ENCODE peak calls at places on chromosomes 6 and 20, in eight cellular contexts. One of them, this sample, is unnamed.

GRCh38 chr20:37846573-37846972 is 56.4 kb upstream of the VSTM2L start:
- DNase-seq in lung: no peak
- DNase-seq in stomach: no peak
- DNase-seq in H54: no peak
- DNase-seq in stimulated activated CD8-positive, alpha-beta memory T cell treated with anti-CD3 and anti-CD28 coated beads, Interleukin-7, amount 100 ng/mL, for 1 hour: no peak
- DNase-seq in neural progenitor cell: peak
- DNase-seq in activated CD4-positive, alpha-beta T cell treated with anti-CD3 and anti-CD28 coated beads, Interleukin-2, amount 50 U/mL, for 48 hours: no peak
- DNase-seq in cardiac fibroblast: no peak
- DNase-seq in this sample: no peak

GRCh38 chr6:446418-447366 is 55.1 kb downstream of the IRF4 start:
- DNase-seq in lung: no peak
- DNase-seq in stomach: no peak
- DNase-seq in H54: no peak
- DNase-seq in stimulated activated CD8-positive, alpha-beta memory T cell treated with anti-CD3 and anti-CD28 coated beads, Interleukin-7, amount 100 ng/mL, for 1 hour: peak
- DNase-seq in neural progenitor cell: no peak
- DNase-seq in activated CD4-positive, alpha-beta T cell treated with anti-CD3 and anti-CD28 coated beads, Interleukin-2, amount 50 U/mL, for 48 hours: peak
- DNase-seq in cardiac fibroblast: no peak
- DNase-seq in this sample: peak

GRCh38 chr6:107707346-107708270 is 116.5 kb downstream of the SCML4 start:
- DNase-seq in lung: no peak
- DNase-seq in stomach: no peak
- DNase-seq in H54: no peak
- DNase-seq in stimulated activated CD8-positive, alpha-beta memory T cell treated with anti-CD3 and anti-CD28 coated beads, Interleukin-7, amount 100 ng/mL, for 1 hour: no peak
- DNase-seq in neural progenitor cell: no peak
- DNase-seq in activated CD4-positive, alpha-beta T cell treated with anti-CD3 and anti-CD28 coated beads, Interleukin-2, amount 50 U/mL, for 48 hours: no peak
- DNase-seq in cardiac fibroblast: no peak
- DNase-seq in this sample: no peak

GRCh38 chr20:51412991-51413471 is 129.5 kb downstream of the NFATC2 start:
- DNase-seq in lung: no peak
- DNase-seq in stomach: no peak
- DNase-seq in H54: no peak
- DNase-seq in stimulated activated CD8-positive, alpha-beta memory T cell treated with anti-CD3 and anti-CD28 coated beads, Interleukin-7, amount 100 ng/mL, for 1 hour: no peak
- DNase-seq in neural progenitor cell: no peak
- DNase-seq in activated CD4-positive, alpha-beta T cell treated with anti-CD3 and anti-CD28 coated beads, Interleukin-2, amount 50 U/mL, for 48 hours: no peak
- DNase-seq in cardiac fibroblast: peak
- DNase-seq in this sample: no peak

GRCh38 chr20:58970146-58970545 is 10.9 kb upstream of the NELFCD start:
- DNase-seq in lung: no peak
- DNase-seq in stomach: no peak
- DNase-seq in H54: no peak
- DNase-seq in stimulated activated CD8-positive, alpha-beta memory T cell treated with anti-CD3 and anti-CD28 coated beads, Interleukin-7, amount 100 ng/mL, for 1 hour: no peak
- DNase-seq in neural progenitor cell: no peak
- DNase-seq in activated CD4-positive, alpha-beta T cell treated with anti-CD3 and anti-CD28 coated beads, Interleukin-2, amount 50 U/mL, for 48 hours: no peak
- DNase-seq in cardiac fibroblast: no peak
- DNase-seq in this sample: no peak

GRCh38 chr6:169959129-169960002 is 207.9 kb downstream of the ERMARD start:
- DNase-seq in lung: no peak
- DNase-seq in stomach: peak
- DNase-seq in H54: no peak
- DNase-seq in stimulated activated CD8-positive, alpha-beta memory T cell treated with anti-CD3 and anti-CD28 coated beads, Interleukin-7, amount 100 ng/mL, for 1 hour: peak
- DNase-seq in neural progenitor cell: no peak
- DNase-seq in activated CD4-positive, alpha-beta T cell treated with anti-CD3 and anti-CD28 coated beads, Interleukin-2, amount 50 U/mL, for 48 hours: peak
- DNase-seq in cardiac fibroblast: no peak
- DNase-seq in this sample: peak

GRCh38 chr20:38473353-38473795 is 731 bp downstream of the RALGAPB start:
- DNase-seq in lung: no peak
- DNase-seq in stomach: peak
- DNase-seq in H54: no peak
- DNase-seq in stimulated activated CD8-positive, alpha-beta memory T cell treated with anti-CD3 and anti-CD28 coated beads, Interleukin-7, amount 100 ng/mL, for 1 hour: no peak
- DNase-seq in neural progenitor cell: peak
- DNase-seq in activated CD4-positive, alpha-beta T cell treated with anti-CD3 and anti-CD28 coated beads, Interleukin-2, amount 50 U/mL, for 48 hours: no peak
- DNase-seq in cardiac fibroblast: peak
- DNase-seq in this sample: no peak

GRCh38 chr6:150297327-150298028 is 71.3 kb upstream of the IYD start:
- DNase-seq in lung: no peak
- DNase-seq in stomach: no peak
- DNase-seq in H54: no peak
- DNase-seq in stimulated activated CD8-positive, alpha-beta memory T cell treated with anti-CD3 and anti-CD28 coated beads, Interleukin-7, amount 100 ng/mL, for 1 hour: no peak
- DNase-seq in neural progenitor cell: no peak
- DNase-seq in activated CD4-positive, alpha-beta T cell treated with anti-CD3 and anti-CD28 coated beads, Interleukin-2, amount 50 U/mL, for 48 hours: no peak
- DNase-seq in cardiac fibroblast: peak
- DNase-seq in this sample: no peak

GRCh38 chr20:25296094-25297093 is 48.5 kb downstream of the PYGB start:
- DNase-seq in lung: no peak
- DNase-seq in stomach: no peak
- DNase-seq in H54: peak
- DNase-seq in stimulated activated CD8-positive, alpha-beta memory T cell treated with anti-CD3 and anti-CD28 coated beads, Interleukin-7, amount 100 ng/mL, for 1 hour: no peak
- DNase-seq in neural progenitor cell: peak
- DNase-seq in activated CD4-positive, alpha-beta T cell treated with anti-CD3 and anti-CD28 coated beads, Interleukin-2, amount 50 U/mL, for 48 hours: peak
- DNase-seq in cardiac fibroblast: peak
- DNase-seq in this sample: peak

GRCh38 chr20:22861231-22861980 is 173.7 kb upstream of the SSTR4 start:
- DNase-seq in lung: no peak
- DNase-seq in stomach: no peak
- DNase-seq in H54: no peak
- DNase-seq in stimulated activated CD8-positive, alpha-beta memory T cell treated with anti-CD3 and anti-CD28 coated beads, Interleukin-7, amount 100 ng/mL, for 1 hour: no peak
- DNase-seq in neural progenitor cell: no peak
- DNase-seq in activated CD4-positive, alpha-beta T cell treated with anti-CD3 and anti-CD28 coated beads, Interleukin-2, amount 50 U/mL, for 48 hours: no peak
- DNase-seq in cardiac fibroblast: no peak
- DNase-seq in this sample: no peak

GRCh38 chr6:98808522-98809210 is 25.7 kb upstream of the POU3F2 start:
- DNase-seq in lung: no peak
- DNase-seq in stomach: no peak
- DNase-seq in H54: no peak
- DNase-seq in stimulated activated CD8-positive, alpha-beta memory T cell treated with anti-CD3 and anti-CD28 coated beads, Interleukin-7, amount 100 ng/mL, for 1 hour: no peak
- DNase-seq in neural progenitor cell: no peak
- DNase-seq in activated CD4-positive, alpha-beta T cell treated with anti-CD3 and anti-CD28 coated beads, Interleukin-2, amount 50 U/mL, for 48 hours: no peak
- DNase-seq in cardiac fibroblast: peak
- DNase-seq in this sample: no peak

GRCh38 chr6:169387809-169388383 is 134.2 kb upstream of the THBS2 start:
- DNase-seq in lung: no peak
- DNase-seq in stomach: no peak
- DNase-seq in H54: no peak
- DNase-seq in stimulated activated CD8-positive, alpha-beta memory T cell treated with anti-CD3 and anti-CD28 coated beads, Interleukin-7, amount 100 ng/mL, for 1 hour: no peak
- DNase-seq in neural progenitor cell: no peak
- DNase-seq in activated CD4-positive, alpha-beta T cell treated with anti-CD3 and anti-CD28 coated beads, Interleukin-2, amount 50 U/mL, for 48 hours: no peak
- DNase-seq in cardiac fibroblast: no peak
- DNase-seq in this sample: no peak

GRCh38 chr6:116385911-116386310 is 15.2 kb downstream of the DSE start:
- DNase-seq in lung: no peak
- DNase-seq in stomach: no peak
- DNase-seq in H54: no peak
- DNase-seq in stimulated activated CD8-positive, alpha-beta memory T cell treated with anti-CD3 and anti-CD28 coated beads, Interleukin-7, amount 100 ng/mL, for 1 hour: no peak
- DNase-seq in neural progenitor cell: no peak
- DNase-seq in activated CD4-positive, alpha-beta T cell treated with anti-CD3 and anti-CD28 coated beads, Interleukin-2, amount 50 U/mL, for 48 hours: no peak
- DNase-seq in cardiac fibroblast: no peak
- DNase-seq in this sample: no peak

GRCh38 chr20:22232923-22233322 is 351.4 kb downstream of the FOXA2 start:
- DNase-seq in lung: no peak
- DNase-seq in stomach: no peak
- DNase-seq in H54: no peak
- DNase-seq in stimulated activated CD8-positive, alpha-beta memory T cell treated with anti-CD3 and anti-CD28 coated beads, Interleukin-7, amount 100 ng/mL, for 1 hour: no peak
- DNase-seq in neural progenitor cell: no peak
- DNase-seq in activated CD4-positive, alpha-beta T cell treated with anti-CD3 and anti-CD28 coated beads, Interleukin-2, amount 50 U/mL, for 48 hours: no peak
- DNase-seq in cardiac fibroblast: no peak
- DNase-seq in this sample: no peak

GRCh38 chr6:158467923-158468322 is 92.0 kb upstream of the TMEM181 start:
- DNase-seq in lung: no peak
- DNase-seq in stomach: peak
- DNase-seq in H54: no peak
- DNase-seq in stimulated activated CD8-positive, alpha-beta memory T cell treated with anti-CD3 and anti-CD28 coated beads, Interleukin-7, amount 100 ng/mL, for 1 hour: no peak
- DNase-seq in neural progenitor cell: peak
- DNase-seq in activated CD4-positive, alpha-beta T cell treated with anti-CD3 and anti-CD28 coated beads, Interleukin-2, amount 50 U/mL, for 48 hours: no peak
- DNase-seq in cardiac fibroblast: no peak
- DNase-seq in this sample: no peak

GRCh38 chr20:49490689-49491088 is 8.2 kb upstream of the KCNB1 start:
- DNase-seq in lung: no peak
- DNase-seq in stomach: no peak
- DNase-seq in H54: no peak
- DNase-seq in stimulated activated CD8-positive, alpha-beta memory T cell treated with anti-CD3 and anti-CD28 coated beads, Interleukin-7, amount 100 ng/mL, for 1 hour: no peak
- DNase-seq in neural progenitor cell: no peak
- DNase-seq in activated CD4-positive, alpha-beta T cell treated with anti-CD3 and anti-CD28 coated beads, Interleukin-2, amount 50 U/mL, for 48 hours: no peak
- DNase-seq in cardiac fibroblast: no peak
- DNase-seq in this sample: no peak

GRCh38 chr6:85923013-85923430 is 280.3 kb upstream of the SYNCRIP start:
- DNase-seq in lung: no peak
- DNase-seq in stomach: no peak
- DNase-seq in H54: peak
- DNase-seq in stimulated activated CD8-positive, alpha-beta memory T cell treated with anti-CD3 and anti-CD28 coated beads, Interleukin-7, amount 100 ng/mL, for 1 hour: no peak
- DNase-seq in neural progenitor cell: peak
- DNase-seq in activated CD4-positive, alpha-beta T cell treated with anti-CD3 and anti-CD28 coated beads, Interleukin-2, amount 50 U/mL, for 48 hours: no peak
- DNase-seq in cardiac fibroblast: peak
- DNase-seq in this sample: no peak

GRCh38 chr20:45445805-45446562 is 23.6 kb upstream of the WFDC2 start:
- DNase-seq in lung: no peak
- DNase-seq in stomach: no peak
- DNase-seq in H54: peak
- DNase-seq in stimulated activated CD8-positive, alpha-beta memory T cell treated with anti-CD3 and anti-CD28 coated beads, Interleukin-7, amount 100 ng/mL, for 1 hour: no peak
- DNase-seq in neural progenitor cell: peak
- DNase-seq in activated CD4-positive, alpha-beta T cell treated with anti-CD3 and anti-CD28 coated beads, Interleukin-2, amount 50 U/mL, for 48 hours: peak
- DNase-seq in cardiac fibroblast: peak
- DNase-seq in this sample: peak

GRCh38 chr6:45786243-45786795 is 229.3 kb downstream of the CLIC5 start:
- DNase-seq in lung: no peak
- DNase-seq in stomach: no peak
- DNase-seq in H54: no peak
- DNase-seq in stimulated activated CD8-positive, alpha-beta memory T cell treated with anti-CD3 and anti-CD28 coated beads, Interleukin-7, amount 100 ng/mL, for 1 hour: no peak
- DNase-seq in neural progenitor cell: peak
- DNase-seq in activated CD4-positive, alpha-beta T cell treated with anti-CD3 and anti-CD28 coated beads, Interleukin-2, amount 50 U/mL, for 48 hours: no peak
- DNase-seq in cardiac fibroblast: no peak
- DNase-seq in this sample: no peak

GRCh38 chr6:168290095-168290494 is 29.5 kb downstream of the DACT2 start:
- DNase-seq in lung: no peak
- DNase-seq in stomach: no peak
- DNase-seq in H54: no peak
- DNase-seq in stimulated activated CD8-positive, alpha-beta memory T cell treated with anti-CD3 and anti-CD28 coated beads, Interleukin-7, amount 100 ng/mL, for 1 hour: no peak
- DNase-seq in neural progenitor cell: no peak
- DNase-seq in activated CD4-positive, alpha-beta T cell treated with anti-CD3 and anti-CD28 coated beads, Interleukin-2, amount 50 U/mL, for 48 hours: no peak
- DNase-seq in cardiac fibroblast: no peak
- DNase-seq in this sample: no peak

GRCh38 chr6:129105035-129105434 is 222.1 kb downstream of the LAMA2 start:
- DNase-seq in lung: no peak
- DNase-seq in stomach: no peak
- DNase-seq in H54: no peak
- DNase-seq in stimulated activated CD8-positive, alpha-beta memory T cell treated with anti-CD3 and anti-CD28 coated beads, Interleukin-7, amount 100 ng/mL, for 1 hour: no peak
- DNase-seq in neural progenitor cell: peak
- DNase-seq in activated CD4-positive, alpha-beta T cell treated with anti-CD3 and anti-CD28 coated beads, Interleukin-2, amount 50 U/mL, for 48 hours: no peak
- DNase-seq in cardiac fibroblast: peak
- DNase-seq in this sample: no peak

GRCh38 chr6:85394853-85395538 is 54.9 kb upstream of the NT5E start:
- DNase-seq in lung: peak
- DNase-seq in stomach: no peak
- DNase-seq in H54: no peak
- DNase-seq in stimulated activated CD8-positive, alpha-beta memory T cell treated with anti-CD3 and anti-CD28 coated beads, Interleukin-7, amount 100 ng/mL, for 1 hour: no peak
- DNase-seq in neural progenitor cell: no peak
- DNase-seq in activated CD4-positive, alpha-beta T cell treated with anti-CD3 and anti-CD28 coated beads, Interleukin-2, amount 50 U/mL, for 48 hours: no peak
- DNase-seq in cardiac fibroblast: peak
- DNase-seq in this sample: no peak

GRCh38 chr6:2818593-2818992 is 23.1 kb downstream of the SERPINB1 start:
- DNase-seq in lung: no peak
- DNase-seq in stomach: no peak
- DNase-seq in H54: no peak
- DNase-seq in stimulated activated CD8-positive, alpha-beta memory T cell treated with anti-CD3 and anti-CD28 coated beads, Interleukin-7, amount 100 ng/mL, for 1 hour: no peak
- DNase-seq in neural progenitor cell: no peak
- DNase-seq in activated CD4-positive, alpha-beta T cell treated with anti-CD3 and anti-CD28 coated beads, Interleukin-2, amount 50 U/mL, for 48 hours: no peak
- DNase-seq in cardiac fibroblast: peak
- DNase-seq in this sample: no peak

GRCh38 chr6:130843575-130844320 is 16.5 kb downstream of the SMLR1 start:
- DNase-seq in lung: no peak
- DNase-seq in stomach: no peak
- DNase-seq in H54: peak
- DNase-seq in stimulated activated CD8-positive, alpha-beta memory T cell treated with anti-CD3 and anti-CD28 coated beads, Interleukin-7, amount 100 ng/mL, for 1 hour: no peak
- DNase-seq in neural progenitor cell: peak
- DNase-seq in activated CD4-positive, alpha-beta T cell treated with anti-CD3 and anti-CD28 coated beads, Interleukin-2, amount 50 U/mL, for 48 hours: no peak
- DNase-seq in cardiac fibroblast: peak
- DNase-seq in this sample: no peak

GRCh38 chr20:9241721-9242427 is 173.0 kb downstream of the PLCB4 start:
- DNase-seq in lung: no peak
- DNase-seq in stomach: no peak
- DNase-seq in H54: no peak
- DNase-seq in stimulated activated CD8-positive, alpha-beta memory T cell treated with anti-CD3 and anti-CD28 coated beads, Interleukin-7, amount 100 ng/mL, for 1 hour: no peak
- DNase-seq in neural progenitor cell: peak
- DNase-seq in activated CD4-positive, alpha-beta T cell treated with anti-CD3 and anti-CD28 coated beads, Interleukin-2, amount 50 U/mL, for 48 hours: no peak
- DNase-seq in cardiac fibroblast: no peak
- DNase-seq in this sample: no peak

GRCh38 chr6:111724039-111724438 is 118.4 kb upstream of the TRAF3IP2 start:
- DNase-seq in lung: no peak
- DNase-seq in stomach: no peak
- DNase-seq in H54: no peak
- DNase-seq in stimulated activated CD8-positive, alpha-beta memory T cell treated with anti-CD3 and anti-CD28 coated beads, Interleukin-7, amount 100 ng/mL, for 1 hour: no peak
- DNase-seq in neural progenitor cell: no peak
- DNase-seq in activated CD4-positive, alpha-beta T cell treated with anti-CD3 and anti-CD28 coated beads, Interleukin-2, amount 50 U/mL, for 48 hours: no peak
- DNase-seq in cardiac fibroblast: no peak
- DNase-seq in this sample: no peak

GRCh38 chr6:31888281-31889258 is 8.9 kb downstream of the EHMT2 start:
- DNase-seq in lung: no peak
- DNase-seq in stomach: peak
- DNase-seq in H54: no peak
- DNase-seq in stimulated activated CD8-positive, alpha-beta memory T cell treated with anti-CD3 and anti-CD28 coated beads, Interleukin-7, amount 100 ng/mL, for 1 hour: peak
- DNase-seq in neural progenitor cell: peak
- DNase-seq in activated CD4-positive, alpha-beta T cell treated with anti-CD3 and anti-CD28 coated beads, Interleukin-2, amount 50 U/mL, for 48 hours: peak
- DNase-seq in cardiac fibroblast: peak
- DNase-seq in this sample: peak